ENCODE peak calls at places on chromosomes 4 and X, in eight cellular contexts. G, P, V, Z, E, J, X and K are unnamed samples.

GRCh38 chr4:75494563-75494962 is 19.6 kb downstream of the RCHY1 start:
- DNase-seq in G (no peak), P (no peak), V (no peak), Z (no peak), E (no peak), J (no peak), X (peak; percentile 43), K (no peak)

GRCh38 chr4:151652841-151653547 is 107.8 kb downstream of the GATB start:
- DNase-seq in G (no peak), P (no peak), V (no peak), Z (no peak), E (no peak), J (no peak), X (no peak), K (no peak)

GRCh38 chrX:153411255-153411987 is at the start of gene ZFP92:
- DNase-seq in G (peak; percentile 85), P (peak; percentile 92), V (peak; percentile 81), Z (peak; percentile 49), E (peak; percentile 40), J (peak; percentile 38), X (no peak), K (no peak)

GRCh38 chr4:11876104-11876503 is 447.4 kb upstream of the HS3ST1 start:
- DNase-seq in G (no peak), P (no peak), V (no peak), Z (no peak), E (no peak), J (no peak), X (no peak), K (no peak)

GRCh38 chr4:5018096-5018495 is 1.2 kb downstream of the CYTL1 start:
- DNase-seq in G (no peak), P (no peak), V (no peak), Z (no peak), E (no peak), J (no peak), X (peak; percentile 36), K (no peak)

GRCh38 chr4:157075811-157076577 is at the start of gene GLRB:
- DNase-seq in G (peak; percentile 85), P (peak; percentile 88), V (peak; percentile 74), Z (peak; percentile 28), E (peak; percentile 30), J (peak; percentile 24), X (peak; percentile 38), K (peak; percentile 66)

GRCh38 chrX:10395179-10395578 is 225.2 kb downstream of the MID1 start:
- DNase-seq in G (no peak), P (no peak), V (no peak), Z (no peak), E (no peak), J (no peak), X (no peak), K (no peak)

GRCh38 chrX:31353095-31353494 is 281.3 kb upstream of the FTHL17 start:
- DNase-seq in G (no peak), P (no peak), V (no peak), Z (no peak), E (no peak), J (no peak), X (peak; percentile 63), K (peak; percentile 43)

GRCh38 chrX:29666361-29666760 is 549.0 kb upstream of the MAGEB2 start:
- DNase-seq in G (no peak), P (no peak), V (no peak), Z (no peak), E (no peak), J (no peak), X (no peak), K (no peak)

GRCh38 chr4:162837679-162838078 is 329.0 kb downstream of the NAF1 start:
- DNase-seq in G (no peak), P (no peak), V (no peak), Z (no peak), E (no peak), J (no peak), X (peak; percentile 19), K (no peak)

GRCh38 chrX:136055651-136056221 is 70.5 kb downstream of the SLC9A6 start:
- DNase-seq in G (no peak), P (no peak), V (no peak), Z (peak; percentile 15), E (no peak), J (no peak), X (peak; percentile 33), K (peak; percentile 36)

GRCh38 chr4:153233761-153234371 is 29.6 kb downstream of the TRIM2 start:
- DNase-seq in G (no peak), P (no peak), V (no peak), Z (no peak), E (no peak), J (no peak), X (peak; percentile 90), K (no peak)

GRCh38 chr4:125511715-125512114 is 197.0 kb downstream of the FAT4 start:
- DNase-seq in G (no peak), P (no peak), V (no peak), Z (no peak), E (no peak), J (no peak), X (no peak), K (no peak)

DNA sequence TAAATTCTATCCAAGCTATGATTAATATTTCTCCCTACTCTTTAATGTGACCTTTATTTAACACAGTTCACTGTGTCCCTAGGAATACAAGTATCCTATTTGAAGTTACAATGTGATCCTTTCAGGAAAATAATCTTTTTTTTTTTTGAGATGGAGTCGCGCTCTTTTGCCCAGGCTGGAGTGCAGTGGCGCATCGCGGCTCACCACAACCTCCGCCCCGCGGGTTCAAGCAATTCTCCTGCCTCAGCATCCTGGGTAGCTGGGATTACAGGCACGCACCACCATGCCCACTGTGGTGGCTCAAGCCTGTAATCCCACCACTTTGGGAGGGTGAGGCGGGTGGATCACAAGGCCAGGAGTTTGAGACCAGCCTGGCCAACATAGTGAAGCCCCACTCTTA is 21.9 kb downstream of the TBCK start:
- DNase-seq in G (peak; percentile 46), P (peak; percentile 40), V (no peak), Z (no peak), E (no peak), J (no peak), X (no peak), K (no peak)
- H3K4me1 ChIP-seq in G (no peaks in the 10 kb centered on the region), P (no peaks in the 10 kb centered on the region), V (no peaks in the 10 kb centered on the region), Z (no peaks in the 10 kb centered on the region), E (no peaks in the 10 kb centered on the region), J (no peaks in the 10 kb centered on the region), X (no peaks in the 10 kb centered on the region), K (no peaks in the 10 kb centered on the region)

GRCh38 chrX:130145123-130145522 is 20.5 kb downstream of the AIFM1 start:
- DNase-seq in G (no peak), P (no peak), V (no peak), Z (no peak), E (no peak), J (no peak), X (no peak), K (no peak)
- H3K36me3 ChIP-seq in G (no peaks in the 10 kb centered on the region), P (no peaks in the 10 kb centered on the region), V (peaks cover 16% of the 10 kb centered on the region), Z (no peaks in the 10 kb centered on the region), E (no peaks in the 10 kb centered on the region), J (peaks cover 55% of the 10 kb centered on the region), X (peaks cover 10% of the 10 kb centered on the region), K (peaks cover 13% of the 10 kb centered on the region)

GRCh38 chr4:38084984-38085383 is 124.8 kb downstream of the PTTG2 start:
- DNase-seq in G (no peak), P (no peak), V (no peak), Z (no peak), E (no peak), J (no peak), X (no peak), K (no peak)

GRCh38 chr4:38082424-38083374 is 122.5 kb downstream of the PTTG2 start:
- DNase-seq in G (no peak), P (no peak), V (no peak), Z (no peak), E (no peak), J (no peak), X (peak; percentile 50), K (peak; percentile 54)

GRCh38 chr4:38088321-38088720 is 128.1 kb downstream of the PTTG2 start:
- DNase-seq in G (no peak), P (no peak), V (no peak), Z (no peak), E (no peak), J (no peak), X (no peak), K (no peak)

GRCh38 chr4:38086515-38087226 is 126.5 kb downstream of the PTTG2 start:
- DNase-seq in G (no peak), P (no peak), V (no peak), Z (no peak), E (no peak), J (no peak), X (no peak), K (no peak)

DNA sequence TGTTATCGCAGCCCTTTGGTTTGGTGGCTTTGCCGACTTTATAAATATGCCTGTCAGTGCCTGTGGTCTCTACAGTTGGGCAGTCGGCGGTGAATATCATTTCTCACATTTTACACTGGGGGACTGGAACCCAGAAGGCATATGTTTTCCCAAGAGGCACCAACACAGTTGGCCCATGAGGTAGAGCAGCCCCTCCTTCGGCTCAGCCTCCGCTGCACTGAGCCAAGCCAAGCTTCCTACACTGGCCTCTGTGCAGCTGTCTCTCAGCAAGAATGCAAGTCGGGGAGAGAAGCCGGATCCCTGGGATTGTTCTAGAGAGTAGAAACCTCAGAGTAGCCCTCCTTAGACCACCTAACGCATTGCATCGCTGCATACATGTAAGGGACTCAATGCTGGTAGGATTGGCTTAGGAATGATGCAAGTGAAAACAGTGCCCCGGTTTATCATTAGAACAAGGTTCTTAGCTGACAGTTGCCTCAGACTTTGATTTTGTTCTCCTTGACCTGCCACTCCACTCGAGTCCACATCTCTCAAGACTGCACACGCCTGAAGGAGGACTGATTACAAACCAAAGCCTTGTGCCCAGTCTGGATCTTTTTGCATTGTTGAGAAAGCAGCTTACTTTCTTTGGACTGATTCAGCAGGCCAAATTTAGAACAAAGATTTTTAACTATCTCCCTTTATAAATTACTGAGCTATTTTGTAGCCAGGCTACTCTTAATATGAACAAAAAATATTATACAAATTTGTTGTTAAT is 125.4 kb downstream of the PTTG2 start:
- DNase-seq in G (no peak), P (no peak), V (no peak), Z (no peak), E (no peak), J (no peak), X (no peak), K (no peak)
- H3K4me1 ChIP-seq in G (peaks cover 18% of the 10 kb centered on the region), P (peaks cover 7% of the 10 kb centered on the region), V (peaks cover 3% of the 10 kb centered on the region), Z (peaks cover 27% of the 10 kb centered on the region), E (peaks cover 19% of the 10 kb centered on the region), J (peaks cover 75% of the 10 kb centered on the region), X (peaks cover 14% of the 10 kb centered on the region), K (peaks cover 23% of the 10 kb centered on the region)

GRCh38 chr4:41665808-41666207 is 82.7 kb downstream of the PHOX2B start:
- DNase-seq in G (no peak), P (no peak), V (no peak), Z (no peak), E (no peak), J (no peak), X (no peak), K (no peak)

GRCh38 chr4:41668024-41668423 is 80.5 kb downstream of the PHOX2B start:
- DNase-seq in G (no peak), P (no peak), V (no peak), Z (no peak), E (no peak), J (no peak), X (no peak), K (no peak)

GRCh38 chr4:41670530-41670929 is 78.0 kb downstream of the PHOX2B start:
- DNase-seq in G (no peak), P (no peak), V (no peak), Z (no peak), E (no peak), J (peak; percentile 16), X (no peak), K (no peak)

DNA sequence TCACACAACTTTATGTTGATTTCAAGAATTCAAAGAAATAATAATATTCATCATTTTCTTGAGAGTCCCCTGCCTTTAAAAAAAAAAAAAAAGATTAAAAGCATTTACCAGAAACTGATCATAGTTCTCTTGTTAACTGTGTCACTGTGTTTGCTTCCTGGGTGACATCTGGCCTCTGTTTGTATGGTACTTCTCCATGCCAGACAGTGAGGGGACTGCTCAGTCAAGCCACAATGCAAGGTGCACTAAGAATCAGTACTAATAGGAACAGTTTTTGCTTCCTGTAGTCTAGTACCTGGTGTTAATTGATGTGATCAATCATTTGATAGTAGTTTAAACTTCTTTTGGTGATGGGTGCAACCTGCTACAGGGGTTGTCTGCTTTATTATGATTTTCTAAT is 77.5 kb downstream of the PHOX2B start:
- DNase-seq in G (no peak), P (no peak), V (no peak), Z (no peak), E (no peak), J (no peak), X (no peak), K (no peak)
- H3K36me3 ChIP-seq in G (no peaks in the 10 kb centered on the region), P (peaks cover 5% of the 10 kb centered on the region), V (no peaks in the 10 kb centered on the region), Z (peaks cover 5% of the 10 kb centered on the region), E (no peaks in the 10 kb centered on the region), J (peaks cover 75% of the 10 kb centered on the region), X (no peaks in the 10 kb centered on the region), K (no peaks in the 10 kb centered on the region)